ENCODE peak calls at places on chromosomes 1 and 21, in nine cellular contexts. O is fibroblast of lung, L is mesendoderm, V is GM23248, A is neural progenitor cell, N is neuronal stem cell, U is SK-N-SH, I is PC-3, T is IMR-90. W is an unnamed sample.

GRCh38 chr1:235648954-235649721 is 446 bp downstream of the GNG4 start:
- DNase-seq in O (peak), L (peak), V (peak), A (peak), N (peak), U (peak), I (peak), T (peak), W (peak)

GRCh38 chr1:160711528-160712311 is at the start of gene CD48:
- DNase-seq in O (no peak), L (no peak), V (no peak), A (no peak), N (no peak), U (no peak), I (no peak), T (no peak), W (no peak)

GRCh38 chr1:183783342-183783741 is 21.6 kb upstream of the RGL1 start:
- DNase-seq in O (peak), L (no peak), V (peak), A (no peak), N (no peak), U (no peak), I (peak), T (peak), W (peak)

GRCh38 chr1:14894811-14895524 is 258.6 kb upstream of the TMEM51 start:
- DNase-seq in O (no peak), L (peak), V (peak), A (peak), N (no peak), U (no peak), I (peak), T (no peak), W (no peak)

GRCh38 chr1:199322278-199322677 is 683.4 kb downstream of the PTPRC start:
- DNase-seq in O (no peak), L (peak), V (no peak), A (no peak), N (no peak), U (no peak), I (no peak), T (no peak), W (no peak)

GRCh38 chr1:109273570-109274288 is 9.2 kb downstream of the PSRC1 start:
- DNase-seq in O (no peak), L (no peak), V (no peak), A (no peak), N (no peak), U (no peak), I (no peak), T (no peak), W (no peak)

GRCh38 chr1:183942933-183943693 is 94.4 kb downstream of the COLGALT2 start:
- DNase-seq in O (peak), L (peak), V (peak), A (peak), N (peak), U (no peak), I (peak), T (peak), W (no peak)

GRCh38 chr1:51355382-51355781 is 25.0 kb upstream of the TTC39A start:
- DNase-seq in O (no peak), L (no peak), V (no peak), A (no peak), N (no peak), U (no peak), I (no peak), T (no peak), W (no peak)

GRCh38 chr1:234322979-234323378 is 50.3 kb upstream of the COA6 start:
- DNase-seq in O (peak), L (peak), V (peak), A (peak), N (peak), U (no peak), I (peak), T (peak), W (peak)

GRCh38 chr1:226708342-226708780 is 30.7 kb downstream of the ITPKB start:
- DNase-seq in O (peak), L (no peak), V (peak), A (peak), N (no peak), U (no peak), I (peak), T (peak), W (no peak)

GRCh38 chr1:168623003-168623828 is 46.8 kb downstream of the XCL1 start:
- DNase-seq in O (peak), L (peak), V (peak), A (no peak), N (no peak), U (no peak), I (peak), T (peak), W (no peak)

GRCh38 chr1:246114369-246114768 is 392.7 kb downstream of the SMYD3 start:
- DNase-seq in O (no peak), L (peak), V (no peak), A (no peak), N (no peak), U (no peak), I (no peak), T (no peak), W (no peak)

GRCh38 chr1:77282187-77282865 is 507 bp downstream of the AK5 start:
- DNase-seq in O (peak), L (peak), V (peak), A (peak), N (peak), U (no peak), I (peak), T (peak), W (peak)

GRCh38 chr1:147758379-147759100 is 1.9 kb downstream of the GJA5 start:
- DNase-seq in O (no peak), L (no peak), V (no peak), A (no peak), N (no peak), U (peak), I (no peak), T (no peak), W (no peak)

GRCh38 chr1:235902638-235903542 is 36.2 kb upstream of the LYST start:
- DNase-seq in O (peak), L (no peak), V (peak), A (no peak), N (no peak), U (no peak), I (peak), T (peak), W (no peak)

GRCh38 chr1:87899746-87900145 is 571.1 kb downstream of the LMO4 start:
- DNase-seq in O (no peak), L (no peak), V (no peak), A (no peak), N (no peak), U (no peak), I (no peak), T (no peak), W (no peak)

GRCh38 chr1:209580577-209580976 is 2.9 kb upstream of the CAMK1G start:
- DNase-seq in O (no peak), L (no peak), V (peak), A (no peak), N (no peak), U (no peak), I (peak), T (peak), W (no peak)

GRCh38 chr1:155989242-155989991 is 11.1 kb upstream of the ARHGEF2 start:
- DNase-seq in O (peak), L (peak), V (peak), A (peak), N (no peak), U (peak), I (peak), T (peak), W (peak)

GRCh38 chr21:22201142-22201541 is 1202.9 kb downstream of the NCAM2 start:
- DNase-seq in O (no peak), L (no peak), V (no peak), A (no peak), N (no peak), U (no peak), I (no peak), T (no peak), W (no peak)

GRCh38 chr1:199132006-199132405 is 493.2 kb downstream of the PTPRC start:
- DNase-seq in O (no peak), L (no peak), V (no peak), A (no peak), N (no peak), U (no peak), I (no peak), T (no peak), W (no peak)

GRCh38 chr21:29656504-29657227 is 283.1 kb downstream of the GRIK1 start:
- DNase-seq in O (peak), L (peak), V (peak), A (no peak), N (no peak), U (no peak), I (peak), T (peak), W (peak)

GRCh38 chr1:240094043-240094722 is 2.5 kb downstream of the FMN2 start:
- DNase-seq in O (no peak), L (no peak), V (peak), A (no peak), N (no peak), U (peak), I (peak), T (no peak), W (no peak)

GRCh38 chr1:169287280-169287679 is 80.3 kb downstream of the NME7 start:
- DNase-seq in O (no peak), L (no peak), V (no peak), A (no peak), N (no peak), U (no peak), I (no peak), T (no peak), W (no peak)

GRCh38 chr1:107298526-107298925 is 157.7 kb downstream of the NTNG1 start:
- DNase-seq in O (no peak), L (no peak), V (no peak), A (no peak), N (no peak), U (no peak), I (no peak), T (no peak), W (no peak)

GRCh38 chr1:67372136-67372535 is 58.1 kb downstream of the SERBP1 start:
- DNase-seq in O (peak), L (no peak), V (peak), A (no peak), N (no peak), U (no peak), I (no peak), T (peak), W (no peak)

GRCh38 chr1:243639027-243639658 is 210.9 kb downstream of the AKT3 start:
- DNase-seq in O (no peak), L (no peak), V (no peak), A (no peak), N (no peak), U (no peak), I (no peak), T (no peak), W (no peak)

GRCh38 chr1:97170296-97170695 is 448.7 kb downstream of the PTBP2 start:
- DNase-seq in O (no peak), L (no peak), V (no peak), A (no peak), N (no peak), U (no peak), I (no peak), T (peak), W (no peak)

GRCh38 chr1:94621392-94621791 is 79.8 kb upstream of the F3 start:
- DNase-seq in O (no peak), L (no peak), V (peak), A (no peak), N (no peak), U (peak), I (peak), T (peak), W (no peak)

GRCh38 chr1:240734001-240734400 is 122.0 kb upstream of the GREM2 start:
- DNase-seq in O (no peak), L (no peak), V (peak), A (no peak), N (no peak), U (no peak), I (no peak), T (no peak), W (no peak)

GRCh38 chr1:182707116-182707515 is 22.7 kb upstream of the RGS8 start:
- DNase-seq in O (no peak), L (no peak), V (no peak), A (no peak), N (no peak), U (no peak), I (no peak), T (no peak), W (no peak)

GRCh38 chr1:228511539-228512445 is 24.6 kb downstream of the RNF187 start:
- DNase-seq in O (no peak), L (no peak), V (no peak), A (no peak), N (no peak), U (no peak), I (no peak), T (no peak), W (no peak)

GRCh38 chr1:246200738-246201137 is 306.3 kb downstream of the SMYD3 start:
- DNase-seq in O (no peak), L (no peak), V (no peak), A (no peak), N (no peak), U (no peak), I (no peak), T (no peak), W (no peak)

DNA sequence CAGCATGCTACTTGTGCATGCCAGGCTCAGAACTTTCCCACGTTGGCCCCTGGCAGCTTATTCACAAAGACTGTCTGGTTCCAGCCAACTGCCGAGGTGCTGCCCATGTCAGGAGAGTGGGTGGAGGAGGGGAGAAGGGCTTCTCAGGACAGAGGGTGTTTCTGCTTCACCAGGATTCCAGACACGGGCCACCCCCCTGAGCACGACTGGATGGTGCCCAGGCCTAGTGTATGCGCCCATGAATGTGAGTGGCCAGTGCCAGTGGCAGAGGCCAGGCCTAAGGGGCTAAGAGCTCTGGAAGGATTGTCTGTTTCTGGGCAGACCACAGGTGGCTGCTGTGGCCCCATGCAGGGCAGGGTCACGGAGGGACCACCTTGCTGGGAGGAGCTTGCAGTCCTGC is 148.1 kb upstream of the COL6A1 start:
- DNase-seq in O (no peak), L (no peak), V (peak), A (no peak), N (no peak), U (no peak), I (no peak), T (no peak), W (no peak)
- H3K4me3 ChIP-seq in O (no peak), L (no peak), V (no peak), A (no peak), N (no peak), U (no peak), I (no peak), T (no peak), W (no peak)

GRCh38 chr1:222097646-222098045 is 355.8 kb upstream of the DUSP10 start:
- DNase-seq in O (no peak), L (peak), V (no peak), A (no peak), N (no peak), U (no peak), I (peak), T (no peak), W (no peak)

GRCh38 chr1:222098382-222098781 is 356.5 kb upstream of the DUSP10 start:
- DNase-seq in O (no peak), L (no peak), V (no peak), A (no peak), N (no peak), U (no peak), I (no peak), T (no peak), W (no peak)

GRCh38 chr1:222096476-222096772 is 354.5 kb upstream of the DUSP10 start:
- DNase-seq in O (no peak), L (no peak), V (no peak), A (no peak), N (no peak), U (no peak), I (no peak), T (no peak), W (no peak)

GRCh38 chr1:222095606-222096475 is 354.0 kb upstream of the DUSP10 start:
- DNase-seq in O (no peak), L (peak), V (no peak), A (peak), N (peak), U (peak), I (peak), T (no peak), W (peak)

GRCh38 chr1:222096883-222097282 is 355.0 kb upstream of the DUSP10 start:
- DNase-seq in O (no peak), L (no peak), V (peak), A (no peak), N (no peak), U (no peak), I (no peak), T (peak), W (no peak)
- H3K4me2 ChIP-seq in O (no peak), L (no peak), V (no peak), A (no peak), N (no peak), U (no peak), I (no peak), T (no peak), W (no peak)

GRCh38 chr1:211313392-211313791 is 13.2 kb upstream of the TRAF5 start:
- DNase-seq in O (no peak), L (no peak), V (no peak), A (no peak), N (no peak), U (no peak), I (no peak), T (no peak), W (no peak)
- H3K9ac ChIP-seq in O (no peak), L (no peak), V (no peak), A (no peak), N (no peak), U (no peak), I (no peak), T (no peak), W (no peak)

DNA sequence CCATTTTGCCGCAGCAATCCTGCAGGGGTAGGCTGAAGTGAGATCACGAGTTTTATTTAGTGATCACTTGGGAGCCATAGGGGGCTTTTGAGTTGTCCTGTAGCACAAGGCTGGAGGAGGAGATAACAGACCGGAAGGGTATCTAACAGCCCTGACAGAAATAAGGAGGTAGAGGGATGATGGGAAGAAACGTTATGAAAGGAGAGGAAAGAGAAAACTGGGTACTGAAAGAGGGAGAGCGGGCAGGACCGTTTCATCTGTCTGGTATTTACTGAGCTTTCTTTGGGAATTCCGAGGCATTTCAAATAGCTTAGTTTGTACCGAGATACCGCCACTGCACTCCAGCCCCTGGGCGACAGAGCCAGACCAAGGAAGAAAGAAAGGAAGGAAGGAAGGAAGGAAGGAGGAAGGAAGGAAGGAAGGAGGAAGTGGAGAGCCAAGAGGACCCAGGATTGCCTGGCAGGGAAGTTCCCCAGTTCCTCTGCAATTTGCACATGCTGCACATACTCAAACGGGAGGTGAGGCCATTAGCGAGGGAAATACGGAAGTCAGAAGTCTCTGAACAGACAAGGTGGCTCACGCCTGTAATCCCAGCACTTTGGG is 859 bp upstream of the FUCA1 start:
- DNase-seq in O (no peak), L (peak), V (no peak), A (no peak), N (no peak), U (peak), I (no peak), T (no peak), W (no peak)
- H3K4me3 ChIP-seq in O (peak), L (no peak), V (peak), A (no peak), N (no peak), U (peak), I (peak), T (no peak), W (peak)

GRCh38 chr1:192453360-192454045 is 122.1 kb upstream of the RGS1 start:
- DNase-seq in O (no peak), L (no peak), V (no peak), A (no peak), N (no peak), U (peak), I (no peak), T (peak), W (peak)
- H3K4me2 ChIP-seq in O (no peak), L (no peak), V (no peak), A (no peak), N (no peak), U (peak), I (no peak), T (no peak), W (peak)

GRCh38 chr1:36125129-36125991 is at the start of gene COL8A2:
- DNase-seq in O (no peak), L (no peak), V (peak), A (peak), N (no peak), U (peak), I (no peak), T (no peak), W (no peak)
- H3K9ac ChIP-seq in O (no peak), L (peak), V (peak), A (no peak), N (peak), U (no peak), I (no peak), T (no peak), W (no peak)

GRCh38 chr1:203289281-203289981 is 15.9 kb upstream of the BTG2 start:
- DNase-seq in O (no peak), L (no peak), V (no peak), A (no peak), N (no peak), U (no peak), I (no peak), T (no peak), W (no peak)

GRCh38 chr1:203288351-203288894 is 16.9 kb upstream of the BTG2 start:
- DNase-seq in O (no peak), L (no peak), V (no peak), A (no peak), N (no peak), U (no peak), I (no peak), T (no peak), W (no peak)

GRCh38 chr1:203286161-203286984 is 18.9 kb upstream of the BTG2 start:
- DNase-seq in O (no peak), L (peak), V (no peak), A (peak), N (no peak), U (no peak), I (no peak), T (no peak), W (peak)

GRCh38 chr1:203287109-203287893 is 18.0 kb upstream of the BTG2 start:
- DNase-seq in O (peak), L (peak), V (no peak), A (no peak), N (no peak), U (no peak), I (no peak), T (no peak), W (peak)

GRCh38 chr1:203287896-203288295 is 17.4 kb upstream of the BTG2 start:
- DNase-seq in O (no peak), L (no peak), V (no peak), A (no peak), N (no peak), U (no peak), I (no peak), T (no peak), W (no peak)
- H3K4me3 ChIP-seq in O (no peak), L (no peak), V (no peak), A (no peak), N (no peak), U (no peak), I (no peak), T (no peak), W (no peak)